ENCODE peak calls at places on chromosomes 1 and 21, in nine cellular contexts. H is HFF-Myc; W is COR-L47; N is AG08396; B is Daoy; P is activated T-helper 1 cell treated with anti-CD3 and anti-CD28 coated beads, Interleukin-12 subunit alpha, Interleukin-12 subunit beta, Interleukin-2, Interleukin-4 antibody, amounts not matched to agents 30 ng/mL and 10 ng/mL and 1 ng/mL, durations not matched to agents 14 hours and 24 hours and 36 hours; M is Calu3; Q is NCI-H1694; U is SJSA1. S is an unnamed sample.

GRCh38 chr1:2103901-2104590 is 53.8 kb downstream of the PRKCZ start:
- DNase-seq in N (no peak), Q (no peak), M (no peak), H (no peak), W (no peak), P (no peak), B (no peak), U (no peak), S (no peak)

GRCh38 chr1:175191654-175192053 is 922 bp downstream of the KIAA0040 start:
- DNase-seq in N (peak), B (peak), M (peak), P (peak), W (no peak), H (no peak), U (no peak), Q (no peak), S (no peak)

GRCh38 chr21:16942703-16943102 is 570.1 kb upstream of the CXADR start:
- DNase-seq in B (no peak), M (peak), U (peak), N (no peak), Q (no peak), P (no peak), W (peak), H (no peak), S (peak)

GRCh38 chr1:159289059-159289458 is 13.1 kb upstream of the FCER1A start:
- DNase-seq in P (no peak), W (no peak), H (no peak), M (no peak), Q (no peak), N (no peak), U (no peak), B (no peak), S (no peak)

GRCh38 chr1:151061012-151061401 is 810 bp downstream of the MLLT11 start:
- DNase-seq in N (no peak), W (peak), B (peak), M (no peak), H (no peak), U (peak), P (no peak), Q (peak), S (peak)

GRCh38 chr1:31788825-31789256 is 24.7 kb upstream of the ADGRB2 start:
- DNase-seq in U (no peak), Q (no peak), H (peak), P (peak), B (peak), M (no peak), N (no peak), W (no peak), S (peak)

GRCh38 chr1:6521502-6521901 is 30.0 kb upstream of the PLEKHG5 start:
- DNase-seq in H (no peak), B (no peak), U (no peak), Q (no peak), P (no peak), M (no peak), W (no peak), N (no peak), S (no peak)

GRCh38 chr1:206699626-206700025 is 14.9 kb downstream of the MAPKAPK2 start:
- DNase-seq in N (no peak), B (no peak), H (no peak), W (no peak), Q (no peak), M (no peak), P (no peak), U (no peak), S (no peak)

GRCh38 chr1:93475691-93476090 is 27.8 kb downstream of the FNBP1L start:
- DNase-seq in U (no peak), B (no peak), W (no peak), Q (no peak), N (no peak), P (no peak), M (no peak), H (no peak), S (no peak)

GRCh38 chr1:86648255-86648654 is 56.1 kb upstream of the SH3GLB1 start:
- DNase-seq in W (no peak), P (no peak), Q (no peak), M (peak), B (peak), N (peak), U (peak), H (peak), S (no peak)

GRCh38 chr1:61757945-61758344 is 15.7 kb downstream of the PATJ start:
- DNase-seq in W (no peak), N (peak), H (no peak), P (no peak), B (peak), Q (no peak), U (no peak), M (no peak), S (no peak)

GRCh38 chr1:221823149-221823548 is 81.3 kb upstream of the DUSP10 start:
- DNase-seq in U (no peak), M (no peak), N (no peak), H (no peak), B (no peak), Q (no peak), W (no peak), P (no peak), S (no peak)

GRCh38 chr1:115429242-115429641 is 91.2 kb upstream of the NGF start:
- DNase-seq in N (peak), W (no peak), P (no peak), H (no peak), Q (no peak), B (peak), U (peak), M (no peak), S (no peak)

GRCh38 chr1:94081566-94082344 is 39.2 kb downstream of the ABCA4 start:
- DNase-seq in W (no peak), P (no peak), N (peak), U (peak), Q (no peak), H (no peak), B (peak), M (no peak), S (peak)

GRCh38 chr1:200535605-200536004 is 84.9 kb downstream of the KIF14 start:
- DNase-seq in U (no peak), P (no peak), B (peak), W (peak), N (peak), Q (peak), M (peak), H (no peak), S (no peak)

GRCh38 chr1:11761988-11762406 is at the start of gene C1orf167:
- DNase-seq in U (no peak), N (no peak), Q (no peak), M (no peak), W (no peak), P (peak), H (no peak), B (no peak), S (no peak)

GRCh38 chr1:226945106-226945857 is 5.2 kb downstream of the COQ8A start:
- DNase-seq in M (peak), H (no peak), Q (no peak), N (no peak), P (no peak), W (peak), U (no peak), B (no peak), S (no peak)

GRCh38 chr1:54309631-54310366 is 96.4 kb downstream of the SSBP3 start:
- DNase-seq in M (no peak), W (peak), P (no peak), N (no peak), B (no peak), Q (peak), H (no peak), U (no peak), S (peak)

GRCh38 chr1:94974824-94975223 is 47.9 kb upstream of the CNN3 start:
- DNase-seq in N (peak), W (no peak), B (peak), U (peak), Q (no peak), P (no peak), H (peak), M (no peak), S (no peak)

GRCh38 chr21:42579456-42580075 is 65.9 kb downstream of the SLC37A1 start:
- DNase-seq in Q (no peak), H (no peak), U (no peak), P (no peak), W (no peak), M (no peak), N (no peak), B (no peak), S (no peak)